ENCODE peak calls at places on chromosomes 16 and 17, in seven cellular contexts. One of them, this sample, is unnamed.

GRCh38 chr17:48799069-48799710 is 17.8 kb downstream of the TTLL6 start:
- DNase-seq in substantia nigra: no peak
- DNase-seq in endothelial cell: no peak
- DNase-seq in activated naive CD8-positive, alpha-beta T cell treated with anti-CD3 and anti-CD28 coated beads, Interleukin-2, amount 50 U/mL, for 24 hours: no peak
- DNase-seq in CD8-positive, alpha-beta memory T cell: no peak
- DNase-seq in germinal center: no peak
- DNase-seq in NCI-H446 treated with DMSO at 0.1 percent for 48 hours: no peak
- DNase-seq in this sample: no peak

GRCh38 chr17:58277107-58277506 is 3.6 kb downstream of the MPO start:
- DNase-seq in endothelial cell: no peak
- DNase-seq in germinal center: peak; percentile 41
- DNase-seq in activated naive CD8-positive, alpha-beta T cell treated with anti-CD3 and anti-CD28 coated beads, Interleukin-2, amount 50 U/mL, for 24 hours: no peak
- DNase-seq in NCI-H446 treated with DMSO at 0.1 percent for 48 hours: no peak
- DNase-seq in CD8-positive, alpha-beta memory T cell: no peak
- DNase-seq in substantia nigra: no peak
- DNase-seq in this sample: peak; percentile 73

GRCh38 chr16:50202926-50203624 is 50.0 kb downstream of the TENT4B start:
- DNase-seq in NCI-H446 treated with DMSO at 0.1 percent for 48 hours: no peak
- DNase-seq in activated naive CD8-positive, alpha-beta T cell treated with anti-CD3 and anti-CD28 coated beads, Interleukin-2, amount 50 U/mL, for 24 hours: no peak
- DNase-seq in CD8-positive, alpha-beta memory T cell: no peak
- DNase-seq in germinal center: no peak
- DNase-seq in endothelial cell: no peak
- DNase-seq in substantia nigra: no peak
- DNase-seq in this sample: no peak

GRCh38 chr17:50833396-50834125 is 1.8 kb upstream of the WFIKKN2 start:
- DNase-seq in endothelial cell: no peak
- DNase-seq in substantia nigra: no peak
- DNase-seq in CD8-positive, alpha-beta memory T cell: no peak
- DNase-seq in NCI-H446 treated with DMSO at 0.1 percent for 48 hours: no peak
- DNase-seq in activated naive CD8-positive, alpha-beta T cell treated with anti-CD3 and anti-CD28 coated beads, Interleukin-2, amount 50 U/mL, for 24 hours: no peak
- DNase-seq in germinal center: no peak
- DNase-seq in this sample: no peak

GRCh38 chr17:73255671-73256181 is 6.0 kb downstream of the CPSF4L start:
- DNase-seq in endothelial cell: peak; percentile 66
- DNase-seq in NCI-H446 treated with DMSO at 0.1 percent for 48 hours: no peak
- DNase-seq in CD8-positive, alpha-beta memory T cell: peak; percentile 20
- DNase-seq in substantia nigra: peak; percentile 35
- DNase-seq in germinal center: peak; percentile 68
- DNase-seq in activated naive CD8-positive, alpha-beta T cell treated with anti-CD3 and anti-CD28 coated beads, Interleukin-2, amount 50 U/mL, for 24 hours: peak; percentile 65
- DNase-seq in this sample: peak; percentile 64

GRCh38 chr17:39231091-39231561 is 5.4 kb upstream of the STAC2 start:
- DNase-seq in substantia nigra: no peak
- DNase-seq in NCI-H446 treated with DMSO at 0.1 percent for 48 hours: no peak
- DNase-seq in CD8-positive, alpha-beta memory T cell: no peak
- DNase-seq in endothelial cell: no peak
- DNase-seq in germinal center: no peak
- DNase-seq in activated naive CD8-positive, alpha-beta T cell treated with anti-CD3 and anti-CD28 coated beads, Interleukin-2, amount 50 U/mL, for 24 hours: no peak
- DNase-seq in this sample: no peak

GRCh38 chr17:70539172-70539924 is 370.0 kb downstream of the KCNJ2 start:
- DNase-seq in endothelial cell: no peak
- DNase-seq in germinal center: no peak
- DNase-seq in substantia nigra: no peak
- DNase-seq in CD8-positive, alpha-beta memory T cell: no peak
- DNase-seq in NCI-H446 treated with DMSO at 0.1 percent for 48 hours: no peak
- DNase-seq in activated naive CD8-positive, alpha-beta T cell treated with anti-CD3 and anti-CD28 coated beads, Interleukin-2, amount 50 U/mL, for 24 hours: no peak
- DNase-seq in this sample: no peak

GRCh38 chr16:24957887-24958286 is 57.3 kb downstream of the ARHGAP17 start:
- DNase-seq in substantia nigra: no peak
- DNase-seq in CD8-positive, alpha-beta memory T cell: no peak
- DNase-seq in activated naive CD8-positive, alpha-beta T cell treated with anti-CD3 and anti-CD28 coated beads, Interleukin-2, amount 50 U/mL, for 24 hours: no peak
- DNase-seq in endothelial cell: no peak
- DNase-seq in germinal center: no peak
- DNase-seq in NCI-H446 treated with DMSO at 0.1 percent for 48 hours: no peak
- DNase-seq in this sample: no peak

GRCh38 chr16:53849994-53850393 is 146.0 kb downstream of the FTO start:
- DNase-seq in CD8-positive, alpha-beta memory T cell: no peak
- DNase-seq in NCI-H446 treated with DMSO at 0.1 percent for 48 hours: no peak
- DNase-seq in substantia nigra: no peak
- DNase-seq in germinal center: no peak
- DNase-seq in endothelial cell: no peak
- DNase-seq in activated naive CD8-positive, alpha-beta T cell treated with anti-CD3 and anti-CD28 coated beads, Interleukin-2, amount 50 U/mL, for 24 hours: no peak
- DNase-seq in this sample: no peak

GRCh38 chr17:76166168-76166567 is 25.1 kb upstream of the FOXJ1 start:
- DNase-seq in NCI-H446 treated with DMSO at 0.1 percent for 48 hours: no peak
- DNase-seq in activated naive CD8-positive, alpha-beta T cell treated with anti-CD3 and anti-CD28 coated beads, Interleukin-2, amount 50 U/mL, for 24 hours: no peak
- DNase-seq in substantia nigra: peak; percentile 32
- DNase-seq in CD8-positive, alpha-beta memory T cell: no peak
- DNase-seq in endothelial cell: no peak
- DNase-seq in germinal center: no peak
- DNase-seq in this sample: no peak

GRCh38 chr16:70433456-70434103 is 5.3 kb downstream of the ST3GAL2 start:
- DNase-seq in CD8-positive, alpha-beta memory T cell: no peak
- DNase-seq in germinal center: no peak
- DNase-seq in endothelial cell: no peak
- DNase-seq in activated naive CD8-positive, alpha-beta T cell treated with anti-CD3 and anti-CD28 coated beads, Interleukin-2, amount 50 U/mL, for 24 hours: no peak
- DNase-seq in substantia nigra: no peak
- DNase-seq in NCI-H446 treated with DMSO at 0.1 percent for 48 hours: no peak
- DNase-seq in this sample: peak; percentile 51

GRCh38 chr16:68247932-68248331 is 2.8 kb downstream of the PLA2G15 start:
- DNase-seq in germinal center: no peak
- DNase-seq in substantia nigra: no peak
- DNase-seq in endothelial cell: no peak
- DNase-seq in activated naive CD8-positive, alpha-beta T cell treated with anti-CD3 and anti-CD28 coated beads, Interleukin-2, amount 50 U/mL, for 24 hours: no peak
- DNase-seq in NCI-H446 treated with DMSO at 0.1 percent for 48 hours: no peak
- DNase-seq in CD8-positive, alpha-beta memory T cell: no peak
- DNase-seq in this sample: no peak

GRCh38 chr17:50947844-50948514 is 81.8 kb upstream of the TOB1 start:
- DNase-seq in substantia nigra: no peak
- DNase-seq in NCI-H446 treated with DMSO at 0.1 percent for 48 hours: no peak
- DNase-seq in CD8-positive, alpha-beta memory T cell: no peak
- DNase-seq in endothelial cell: no peak
- DNase-seq in activated naive CD8-positive, alpha-beta T cell treated with anti-CD3 and anti-CD28 coated beads, Interleukin-2, amount 50 U/mL, for 24 hours: no peak
- DNase-seq in germinal center: no peak
- DNase-seq in this sample: peak; percentile 30

GRCh38 chr17:40363480-40363838 is 1.1 kb downstream of the GJD3 start:
- DNase-seq in substantia nigra: no peak
- DNase-seq in endothelial cell: no peak
- DNase-seq in activated naive CD8-positive, alpha-beta T cell treated with anti-CD3 and anti-CD28 coated beads, Interleukin-2, amount 50 U/mL, for 24 hours: peak; percentile 30
- DNase-seq in germinal center: no peak
- DNase-seq in NCI-H446 treated with DMSO at 0.1 percent for 48 hours: no peak
- DNase-seq in CD8-positive, alpha-beta memory T cell: no peak
- DNase-seq in this sample: no peak

GRCh38 chr17:59845595-59846390 is 47.0 kb downstream of the TUBD1 start:
- DNase-seq in CD8-positive, alpha-beta memory T cell: no peak
- DNase-seq in activated naive CD8-positive, alpha-beta T cell treated with anti-CD3 and anti-CD28 coated beads, Interleukin-2, amount 50 U/mL, for 24 hours: peak; percentile 40
- DNase-seq in NCI-H446 treated with DMSO at 0.1 percent for 48 hours: peak; percentile 63
- DNase-seq in germinal center: peak; percentile 54
- DNase-seq in substantia nigra: no peak
- DNase-seq in endothelial cell: no peak
- DNase-seq in this sample: no peak

GRCh38 chr16:24543949-24544348 is 4.6 kb downstream of the RBBP6 start:
- DNase-seq in substantia nigra: no peak
- DNase-seq in NCI-H446 treated with DMSO at 0.1 percent for 48 hours: no peak
- DNase-seq in germinal center: no peak
- DNase-seq in CD8-positive, alpha-beta memory T cell: no peak
- DNase-seq in endothelial cell: no peak
- DNase-seq in activated naive CD8-positive, alpha-beta T cell treated with anti-CD3 and anti-CD28 coated beads, Interleukin-2, amount 50 U/mL, for 24 hours: no peak
- DNase-seq in this sample: no peak

GRCh38 chr17:82077617-82078358 is 12.2 kb upstream of the DUS1L start:
- DNase-seq in endothelial cell: no peak
- DNase-seq in substantia nigra: no peak
- DNase-seq in germinal center: no peak
- DNase-seq in CD8-positive, alpha-beta memory T cell: no peak
- DNase-seq in NCI-H446 treated with DMSO at 0.1 percent for 48 hours: no peak
- DNase-seq in activated naive CD8-positive, alpha-beta T cell treated with anti-CD3 and anti-CD28 coated beads, Interleukin-2, amount 50 U/mL, for 24 hours: no peak
- DNase-seq in this sample: no peak

GRCh38 chr16:67709050-67709449 is 10.1 kb downstream of the GFOD2 start:
- DNase-seq in endothelial cell: no peak
- DNase-seq in NCI-H446 treated with DMSO at 0.1 percent for 48 hours: no peak
- DNase-seq in activated naive CD8-positive, alpha-beta T cell treated with anti-CD3 and anti-CD28 coated beads, Interleukin-2, amount 50 U/mL, for 24 hours: no peak
- DNase-seq in germinal center: no peak
- DNase-seq in CD8-positive, alpha-beta memory T cell: no peak
- DNase-seq in substantia nigra: no peak
- DNase-seq in this sample: no peak

GRCh38 chr17:49467175-49467574 is 27.9 kb upstream of the NGFR start:
- DNase-seq in germinal center: no peak
- DNase-seq in activated naive CD8-positive, alpha-beta T cell treated with anti-CD3 and anti-CD28 coated beads, Interleukin-2, amount 50 U/mL, for 24 hours: no peak
- DNase-seq in substantia nigra: no peak
- DNase-seq in NCI-H446 treated with DMSO at 0.1 percent for 48 hours: no peak
- DNase-seq in CD8-positive, alpha-beta memory T cell: no peak
- DNase-seq in endothelial cell: no peak
- DNase-seq in this sample: no peak

GRCh38 chr16:11901091-11901490 is 14.7 kb downstream of the GSPT1 start:
- DNase-seq in substantia nigra: no peak
- DNase-seq in NCI-H446 treated with DMSO at 0.1 percent for 48 hours: no peak
- DNase-seq in CD8-positive, alpha-beta memory T cell: no peak
- DNase-seq in activated naive CD8-positive, alpha-beta T cell treated with anti-CD3 and anti-CD28 coated beads, Interleukin-2, amount 50 U/mL, for 24 hours: no peak
- DNase-seq in germinal center: no peak
- DNase-seq in endothelial cell: no peak
- DNase-seq in this sample: no peak

GRCh38 chr17:58219789-58220183 is 731 bp upstream of the MKS1 start:
- DNase-seq in substantia nigra: no peak
- DNase-seq in CD8-positive, alpha-beta memory T cell: no peak
- DNase-seq in endothelial cell: no peak
- DNase-seq in NCI-H446 treated with DMSO at 0.1 percent for 48 hours: no peak
- DNase-seq in activated naive CD8-positive, alpha-beta T cell treated with anti-CD3 and anti-CD28 coated beads, Interleukin-2, amount 50 U/mL, for 24 hours: no peak
- DNase-seq in germinal center: no peak
- DNase-seq in this sample: no peak

GRCh38 chr16:59543641-59544040 is 809.5 kb upstream of the GOT2 start:
- DNase-seq in activated naive CD8-positive, alpha-beta T cell treated with anti-CD3 and anti-CD28 coated beads, Interleukin-2, amount 50 U/mL, for 24 hours: no peak
- DNase-seq in germinal center: no peak
- DNase-seq in endothelial cell: no peak
- DNase-seq in CD8-positive, alpha-beta memory T cell: no peak
- DNase-seq in substantia nigra: no peak
- DNase-seq in NCI-H446 treated with DMSO at 0.1 percent for 48 hours: no peak
- DNase-seq in this sample: no peak

GRCh38 chr16:78081341-78081740 is 18.1 kb upstream of the WWOX start:
- DNase-seq in germinal center: no peak
- DNase-seq in substantia nigra: no peak
- DNase-seq in endothelial cell: no peak
- DNase-seq in activated naive CD8-positive, alpha-beta T cell treated with anti-CD3 and anti-CD28 coated beads, Interleukin-2, amount 50 U/mL, for 24 hours: no peak
- DNase-seq in CD8-positive, alpha-beta memory T cell: no peak
- DNase-seq in NCI-H446 treated with DMSO at 0.1 percent for 48 hours: no peak
- DNase-seq in this sample: no peak

GRCh38 chr16:85751665-85752501 is 987 bp upstream of the C16orf74 start:
- DNase-seq in CD8-positive, alpha-beta memory T cell: no peak
- DNase-seq in endothelial cell: no peak
- DNase-seq in germinal center: no peak
- DNase-seq in substantia nigra: no peak
- DNase-seq in activated naive CD8-positive, alpha-beta T cell treated with anti-CD3 and anti-CD28 coated beads, Interleukin-2, amount 50 U/mL, for 24 hours: no peak
- DNase-seq in NCI-H446 treated with DMSO at 0.1 percent for 48 hours: no peak
- DNase-seq in this sample: no peak

GRCh38 chr17:3960764-3961163 is 3.5 kb downstream of the ATP2A3 start:
- DNase-seq in endothelial cell: no peak
- DNase-seq in NCI-H446 treated with DMSO at 0.1 percent for 48 hours: no peak
- DNase-seq in germinal center: no peak
- DNase-seq in CD8-positive, alpha-beta memory T cell: no peak
- DNase-seq in substantia nigra: no peak
- DNase-seq in activated naive CD8-positive, alpha-beta T cell treated with anti-CD3 and anti-CD28 coated beads, Interleukin-2, amount 50 U/mL, for 24 hours: no peak
- DNase-seq in this sample: no peak

GRCh38 chr17:80539022-80539421 is 5.6 kb upstream of the RPTOR start:
- DNase-seq in activated naive CD8-positive, alpha-beta T cell treated with anti-CD3 and anti-CD28 coated beads, Interleukin-2, amount 50 U/mL, for 24 hours: no peak
- DNase-seq in substantia nigra: no peak
- DNase-seq in NCI-H446 treated with DMSO at 0.1 percent for 48 hours: no peak
- DNase-seq in CD8-positive, alpha-beta memory T cell: no peak
- DNase-seq in endothelial cell: no peak
- DNase-seq in germinal center: no peak
- DNase-seq in this sample: peak; percentile 71

GRCh38 chr17:79950306-79950705 is 85.4 kb downstream of the TBC1D16 start:
- DNase-seq in germinal center: no peak
- DNase-seq in substantia nigra: no peak
- DNase-seq in CD8-positive, alpha-beta memory T cell: no peak
- DNase-seq in NCI-H446 treated with DMSO at 0.1 percent for 48 hours: no peak
- DNase-seq in endothelial cell: no peak
- DNase-seq in activated naive CD8-positive, alpha-beta T cell treated with anti-CD3 and anti-CD28 coated beads, Interleukin-2, amount 50 U/mL, for 24 hours: no peak
- DNase-seq in this sample: no peak

GRCh38 chr17:32111141-32111771 is 31.0 kb upstream of the RHOT1 start:
- DNase-seq in germinal center: no peak
- DNase-seq in endothelial cell: peak; percentile 37
- DNase-seq in activated naive CD8-positive, alpha-beta T cell treated with anti-CD3 and anti-CD28 coated beads, Interleukin-2, amount 50 U/mL, for 24 hours: peak; percentile 22
- DNase-seq in CD8-positive, alpha-beta memory T cell: peak; percentile 10
- DNase-seq in substantia nigra: peak; percentile 13
- DNase-seq in NCI-H446 treated with DMSO at 0.1 percent for 48 hours: peak; percentile 10
- DNase-seq in this sample: peak; percentile 55